ENCODE peak calls at places on chromosomes 5 and 9, in seven cellular contexts. S is suprapubic skin, Q is transverse colon, Z is upper lobe of left lung, P is stomach, M is breast epithelium, H is endothelial cell of umbilical vein. L is an unnamed sample.

GRCh38 chr5:99104538-99105132 is 175.8 kb upstream of the CHD1 start:
- DNase-seq in S (no peak), Q (no peak), Z (no peak), P (no peak), M (no peak), H (peak), L (no peak)

GRCh38 chr9:77981332-77981731 is 50.3 kb downstream of the GNAQ start:
- DNase-seq in S (no peak), Q (peak), Z (no peak), P (peak), M (no peak), H (peak), L (no peak)

GRCh38 chr9:86491634-86492266 is 137.5 kb upstream of the TUT7 start:
- DNase-seq in S (no peak), Q (no peak), Z (no peak), P (no peak), M (no peak), H (no peak), L (no peak)

GRCh38 chr5:89769975-89770374 is 639.6 kb downstream of the CETN3 start:
- DNase-seq in S (no peak), Q (no peak), Z (no peak), P (no peak), M (no peak), H (peak), L (no peak)

GRCh38 chr9:4508246-4508906 is 18.1 kb downstream of the SLC1A1 start:
- DNase-seq in S (no peak), Q (no peak), Z (no peak), P (no peak), M (peak), H (no peak), L (no peak)

GRCh38 chr5:180801596-180802324 is 846 bp downstream of the MGAT1 start:
- DNase-seq in S (no peak), Q (no peak), Z (no peak), P (peak), M (peak), H (peak), L (no peak)

GRCh38 chr5:133214153-133214820 is 162.5 kb downstream of the HSPA4 start:
- DNase-seq in S (no peak), Q (no peak), Z (no peak), P (no peak), M (no peak), H (peak), L (no peak)

GRCh38 chr9:120852240-120853018 is 9.7 kb upstream of the PSMD5 start:
- DNase-seq in S (no peak), Q (no peak), Z (no peak), P (no peak), M (no peak), H (no peak), L (no peak)

GRCh38 chr9:127282611-127283010 is 18.0 kb downstream of the GARNL3 start:
- DNase-seq in S (no peak), Q (no peak), Z (no peak), P (no peak), M (no peak), H (no peak), L (no peak)

GRCh38 chr5:149860801-149861322 is 83.7 kb downstream of the PDE6A start:
- DNase-seq in S (no peak), Q (no peak), Z (no peak), P (no peak), M (no peak), H (no peak), L (no peak)

GRCh38 chr5:123084730-123085605 is 4.1 kb upstream of the PRDM6 start:
- DNase-seq in S (no peak), Q (no peak), Z (no peak), P (no peak), M (no peak), H (no peak), L (no peak)

GRCh38 chr9:99039388-99040182 is 65.3 kb upstream of the TGFBR1 start:
- DNase-seq in S (no peak), Q (no peak), Z (no peak), P (no peak), M (no peak), H (no peak), L (no peak)

GRCh38 chr9:125732562-125732961 is 14.6 kb upstream of the PBX3 start:
- DNase-seq in S (no peak), Q (no peak), Z (no peak), P (no peak), M (no peak), H (no peak), L (peak)

GRCh38 chr5:143341807-143342570 is 61.5 kb downstream of the NR3C1 start:
- DNase-seq in S (no peak), Q (no peak), Z (no peak), P (no peak), M (no peak), H (no peak), L (no peak)

GRCh38 chr9:102841376-102841775 is 153.8 kb upstream of the CYLC2 start:
- DNase-seq in S (no peak), Q (peak), Z (no peak), P (no peak), M (no peak), H (no peak), L (no peak)

GRCh38 chr5:104189909-104190308 is 627.3 kb upstream of the NUDT12 start:
- DNase-seq in S (no peak), Q (no peak), Z (no peak), P (no peak), M (no peak), H (peak), L (no peak)

GRCh38 chr5:9953691-9954090 is 296.0 kb downstream of the ATPSCKMT start:
- DNase-seq in S (no peak), Q (no peak), Z (no peak), P (no peak), M (no peak), H (no peak), L (no peak)

GRCh38 chr5:143479394-143479793 is 75.9 kb upstream of the NR3C1 start:
- DNase-seq in S (no peak), Q (no peak), Z (no peak), P (no peak), M (no peak), H (no peak), L (no peak)

GRCh38 chr5:59517926-59518585 is 375.5 kb downstream of the PDE4D start:
- DNase-seq in S (no peak), Q (no peak), Z (no peak), P (no peak), M (no peak), H (peak), L (no peak)

GRCh38 chr9:71213633-71214032 is 92.2 kb upstream of the TRPM3 start:
- DNase-seq in S (no peak), Q (no peak), Z (no peak), P (no peak), M (no peak), H (no peak), L (no peak)

GRCh38 chr9:137434498-137435380 is 6.4 kb downstream of the ENTPD8 start:
- DNase-seq in S (no peak), Q (no peak), Z (peak), P (no peak), M (no peak), H (no peak), L (no peak)

GRCh38 chr5:148477429-148477828 is 93.7 kb downstream of the FBXO38 start:
- DNase-seq in S (no peak), Q (no peak), Z (no peak), P (no peak), M (no peak), H (no peak), L (no peak)

GRCh38 chr9:91486699-91487497 is 63.3 kb upstream of the NFIL3 start:
- DNase-seq in S (no peak), Q (no peak), Z (no peak), P (no peak), M (no peak), H (no peak), L (no peak)

GRCh38 chr5:143968071-143968878 is 156.3 kb downstream of the HMHB1 start:
- DNase-seq in S (no peak), Q (no peak), Z (no peak), P (no peak), M (no peak), H (peak), L (no peak)

GRCh38 chr5:95304706-95305105 is 19.8 kb upstream of the MCTP1 start:
- DNase-seq in S (no peak), Q (no peak), Z (no peak), P (no peak), M (no peak), H (no peak), L (no peak)

GRCh38 chr9:110538621-110539020 is 40.9 kb downstream of the SVEP1 start:
- DNase-seq in S (no peak), Q (no peak), Z (no peak), P (no peak), M (no peak), H (no peak), L (no peak)

GRCh38 chr5:50715001-50715400 is 48.6 kb downstream of the PARP8 start:
- DNase-seq in S (no peak), Q (no peak), Z (no peak), P (no peak), M (no peak), H (no peak), L (no peak)

GRCh38 chr9:31119882-31120481 is 1264.5 kb upstream of the ACO1 start:
- DNase-seq in S (no peak), Q (peak), Z (no peak), P (peak), M (no peak), H (peak), L (no peak)

GRCh38 chr5:98755406-98755805 is 18.1 kb upstream of the RGMB start:
- DNase-seq in S (no peak), Q (no peak), Z (no peak), P (no peak), M (no peak), H (no peak), L (no peak)

GRCh38 chr5:134458234-134458633 is 46.6 kb upstream of the CDKN2AIPNL start:
- DNase-seq in S (no peak), Q (no peak), Z (no peak), P (no peak), M (peak), H (no peak), L (no peak)

GRCh38 chr5:31809037-31809910 is 170.3 kb downstream of the PDZD2 start:
- DNase-seq in S (no peak), Q (peak), Z (no peak), P (peak), M (peak), H (peak), L (no peak)

GRCh38 chr9:91500509-91501011 is 76.9 kb upstream of the NFIL3 start:
- DNase-seq in S (no peak), Q (no peak), Z (no peak), P (no peak), M (no peak), H (peak), L (no peak)

GRCh38 chr9:132546148-132547051 is 36.0 kb upstream of the BARHL1 start:
- DNase-seq in S (no peak), Q (no peak), Z (no peak), P (no peak), M (no peak), H (peak), L (no peak)

GRCh38 chr5:146039420-146039819 is 66.0 kb downstream of the PLAC8L1 start:
- DNase-seq in S (no peak), Q (peak), Z (no peak), P (no peak), M (no peak), H (no peak), L (no peak)

GRCh38 chr5:155729684-155730059 is 597.3 kb upstream of the SGCD start:
- DNase-seq in S (no peak), Q (no peak), Z (peak), P (no peak), M (peak), H (no peak), L (no peak)

GRCh38 chr9:112762726-112763518 is 12.4 kb downstream of the SNX30 start:
- DNase-seq in S (no peak), Q (no peak), Z (no peak), P (no peak), M (no peak), H (no peak), L (no peak)

GRCh38 chr9:109751253-109751652 is 28.7 kb upstream of the PALM2AKAP2 start:
- DNase-seq in S (no peak), Q (no peak), Z (no peak), P (no peak), M (no peak), H (no peak), L (no peak)

GRCh38 chr9:26706223-26706622 is 186.4 kb downstream of the CAAP1 start:
- DNase-seq in S (no peak), Q (no peak), Z (no peak), P (no peak), M (no peak), H (no peak), L (no peak)

DNA sequence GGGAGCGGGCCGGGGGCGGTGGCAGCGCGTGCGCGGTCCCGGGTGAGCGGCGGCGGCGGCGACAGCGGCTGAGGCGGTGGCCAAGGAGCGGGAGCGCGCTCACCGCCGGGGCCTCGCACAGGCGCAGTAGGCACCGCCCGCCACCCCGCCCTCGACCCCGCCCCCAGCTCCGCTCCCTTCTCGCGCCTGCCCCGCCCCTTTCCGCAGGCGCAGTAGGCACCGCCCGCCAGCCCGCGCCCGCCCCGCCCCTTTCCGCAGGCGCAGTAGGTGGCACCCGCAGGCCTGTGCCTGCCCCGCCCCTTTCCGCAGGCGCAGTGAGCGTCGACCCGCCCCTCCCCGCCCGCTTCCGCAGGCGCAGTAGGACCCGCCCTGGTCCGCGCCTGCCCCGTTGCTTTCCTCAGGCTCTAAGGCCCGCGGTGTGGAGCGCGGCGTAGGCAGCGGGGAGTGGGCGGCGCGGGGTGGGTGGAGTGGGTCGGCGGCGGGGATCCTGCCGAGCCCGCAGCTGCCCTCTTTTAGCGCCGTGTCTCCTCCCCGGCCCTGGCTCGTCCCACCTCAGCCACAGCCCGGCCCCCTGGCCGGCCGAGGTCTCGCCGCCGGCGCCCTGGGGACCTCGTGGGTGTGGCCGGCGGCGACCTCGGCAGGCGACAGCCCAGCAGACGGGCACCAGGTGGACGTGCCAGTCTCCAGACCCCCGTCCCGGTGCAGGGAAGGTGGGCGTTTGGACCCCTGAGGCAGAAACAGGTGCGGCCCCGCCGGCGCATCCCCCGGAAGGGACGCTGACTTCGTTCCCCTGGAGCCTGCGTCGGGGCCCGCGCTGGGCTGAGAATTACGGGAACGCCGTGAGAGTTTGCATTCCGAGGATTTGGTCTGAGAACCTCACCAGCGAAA is at the start of gene CAMSAP1:
- DNase-seq in S (peak), Q (peak), Z (peak), P (peak), M (peak), H (peak), L (peak)
- TF ChIP-seq POLR2A in S (no peak), Q (peak), Z (no peak), P (no peak), M (no peak), H (peak), L (peak)

GRCh38 chr9:68513385-68513784 is 27.3 kb downstream of the TMEM252 start:
- DNase-seq in S (no peak), Q (no peak), Z (no peak), P (no peak), M (no peak), H (no peak), L (no peak)

GRCh38 chr9:68507796-68508145 is 32.9 kb downstream of the TMEM252 start:
- DNase-seq in S (no peak), Q (no peak), Z (no peak), P (no peak), M (no peak), H (no peak), L (no peak)

GRCh38 chr9:68508547-68508946 is 32.1 kb downstream of the TMEM252 start:
- DNase-seq in S (no peak), Q (no peak), Z (no peak), P (no peak), M (no peak), H (no peak), L (no peak)

GRCh38 chr9:68507098-68507795 is 33.4 kb downstream of the TMEM252 start:
- DNase-seq in S (no peak), Q (no peak), Z (no peak), P (no peak), M (no peak), H (peak), L (no peak)

DNA sequence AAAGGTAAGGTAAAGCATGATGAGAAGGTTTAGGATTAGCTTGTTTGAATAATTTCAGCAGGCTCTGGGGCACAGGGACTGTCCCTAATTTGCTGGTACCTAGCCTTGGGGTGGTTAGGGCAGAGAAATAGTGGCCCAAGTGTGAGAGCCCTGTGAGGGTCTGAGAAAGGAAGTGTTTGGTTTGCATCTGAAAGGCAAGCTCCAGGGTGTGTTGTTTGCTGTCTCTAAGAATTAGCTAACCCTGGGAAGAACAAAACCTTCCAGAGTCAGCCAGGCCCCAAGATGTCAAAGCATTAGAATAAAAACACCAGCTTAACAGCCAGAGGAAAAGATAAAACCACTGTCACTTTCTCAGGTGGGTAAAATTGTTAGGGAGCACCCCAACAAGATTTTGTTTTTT is 31.0 kb downstream of the TMEM252 start:
- DNase-seq in S (no peak), Q (no peak), Z (no peak), P (no peak), M (no peak), H (no peak), L (no peak)
- TF ChIP-seq POLR2AphosphoS5 in S (no peak), Q (no peak), Z (no peak), P (no peak), M (no peak), H (no peak), L (no peak)

DNA sequence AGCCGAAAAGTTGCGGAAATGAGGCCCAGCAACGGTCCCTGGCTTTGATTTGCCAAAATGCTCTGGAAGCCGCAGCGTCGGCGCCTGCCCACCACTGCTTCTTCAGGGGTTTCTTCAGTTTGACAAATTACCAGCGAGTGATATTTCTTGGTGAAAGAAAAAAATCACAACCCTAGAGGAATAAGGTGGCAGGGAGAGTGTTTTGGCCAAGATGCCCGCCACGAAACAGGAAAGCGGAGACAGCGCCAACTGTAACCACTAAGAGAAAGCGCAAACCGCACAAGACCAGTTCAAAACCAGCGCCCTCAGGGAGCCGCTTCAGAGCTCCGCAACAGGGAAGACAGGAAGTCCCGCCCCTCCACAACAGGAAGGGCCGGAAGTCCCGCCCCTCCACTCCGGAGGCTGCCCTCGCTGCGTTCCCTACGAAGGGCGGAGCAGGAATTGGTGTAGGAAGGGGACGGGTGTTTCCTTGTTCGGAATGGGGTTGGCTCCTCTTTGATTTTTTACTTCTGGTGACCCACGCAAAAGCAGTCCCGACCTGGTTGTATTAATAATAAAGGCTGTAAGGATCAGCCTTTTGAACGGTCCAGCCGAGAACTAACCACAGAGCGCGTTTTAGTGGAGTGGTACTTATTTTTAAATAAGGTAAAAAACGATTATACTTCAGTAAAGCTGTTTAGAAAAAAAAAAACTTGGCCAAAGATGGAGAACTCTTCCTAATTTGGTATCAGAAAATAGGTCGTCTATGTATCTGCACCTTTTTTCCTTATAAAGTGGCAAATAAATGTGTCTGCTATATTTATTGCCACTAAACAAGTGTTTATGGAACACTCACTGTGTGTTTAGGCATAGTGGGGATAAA is at the start of gene C5orf34:
- DNase-seq in S (peak), Q (peak), Z (peak), P (peak), M (peak), H (peak), L (peak)
- TF ChIP-seq POLR2A in S (peak), Q (peak), Z (no peak), P (no peak), M (peak), H (peak), L (peak)

GRCh38 chr5:65562731-65563701 is at the start of the genes CENPK and PPWD1:
- DNase-seq in S (peak), Q (peak), Z (peak), P (peak), M (peak), H (peak), L (peak)
- TF ChIP-seq POLR2AphosphoS5 in S (peak), Q (peak), Z (peak), P (peak), M (peak), H (peak), L (peak)

DNA sequence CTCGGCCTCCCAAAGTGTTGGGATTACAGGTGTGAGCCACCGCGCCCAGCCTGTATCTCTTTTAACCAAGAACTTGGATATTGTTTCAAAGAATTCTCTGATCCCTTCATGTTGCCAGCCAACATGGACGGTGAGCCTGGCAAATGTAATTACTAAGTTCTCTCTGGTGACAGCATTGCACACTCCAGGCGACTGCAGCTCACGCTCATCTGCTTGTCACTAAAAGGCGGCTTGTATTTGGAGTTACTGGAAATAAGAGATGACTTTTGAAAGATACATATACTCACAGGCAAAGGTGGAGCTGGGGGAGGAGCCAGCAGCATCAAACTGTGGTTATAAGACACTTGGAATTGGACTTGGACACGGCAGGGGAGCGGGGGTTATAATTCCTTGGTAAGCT is 172.3 kb downstream of the SLIT3 start:
- DNase-seq in S (no peak), Q (no peak), Z (no peak), P (no peak), M (no peak), H (no peak), L (no peak)
- TF ChIP-seq POLR2A in S (no peak), Q (no peak), Z (no peak), P (no peak), M (no peak), H (no peak), L (no peak)

DNA sequence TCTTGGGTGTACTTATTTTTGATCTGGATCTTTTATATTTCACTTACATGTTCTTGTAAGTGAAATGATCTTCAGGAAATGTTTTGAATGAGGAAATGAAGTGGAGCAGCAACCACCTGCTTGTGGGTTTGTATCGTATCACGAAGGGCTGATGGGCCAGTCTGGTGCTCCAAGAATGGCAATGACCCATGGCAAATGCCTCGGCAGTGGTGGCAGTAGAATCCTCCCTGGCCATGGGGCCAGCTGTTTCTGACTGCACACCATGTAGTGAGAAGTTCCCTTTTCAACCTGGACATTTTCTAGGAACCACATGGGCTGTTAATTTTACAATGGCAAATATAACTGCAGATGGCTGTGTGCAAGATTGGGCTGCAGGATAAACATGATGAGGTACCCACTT is 29.9 kb downstream of the MAT2B start:
- DNase-seq in S (no peak), Q (no peak), Z (no peak), P (no peak), M (no peak), H (no peak), L (no peak)
- TF ChIP-seq POLR2AphosphoS5 in S (no peak), Q (no peak), Z (no peak), P (no peak), M (no peak), H (no peak), L (no peak)